ENCODE peak calls at places on chromosomes 5 and 9, in six cellular contexts. K is pancreas, I is sigmoid colon, V is ascending aorta, G is GM23248, T is upper lobe of right lung. P is an unnamed sample. For H3K4me1, the result is how much of the 10 kb centered on the place peaks cover.

GRCh38 chr5:178125253-178125916 is 5.4 kb upstream of the RMND5B start:
- DNase-seq in G (no peak), K (no peak), V (no peak), T (no peak), I (no peak), P (peak)

GRCh38 chr9:130715270-130716077 is 21.9 kb downstream of the EXOSC2 start:
- DNase-seq in K (no peak), T (no peak), V (no peak), G (peak), I (no peak), P (no peak)

GRCh38 chr5:35237580-35238376 is 7.5 kb upstream of the PRLR start:
- DNase-seq in T (no peak), I (no peak), K (no peak), V (no peak), G (no peak), P (no peak)

GRCh38 chr5:137383909-137384308 is 115.2 kb downstream of the SPOCK1 start:
- DNase-seq in V (no peak), I (no peak), K (no peak), G (no peak), T (no peak), P (no peak)

GRCh38 chr9:35114113-35114847 is 1.4 kb downstream of the ATOSB start:
- DNase-seq in V (peak), I (peak), T (peak), G (peak), K (no peak), P (peak)

GRCh38 chr5:132856011-132856410 is 10.3 kb downstream of the GDF9 start:
- DNase-seq in G (no peak), I (no peak), K (no peak), V (no peak), T (no peak), P (no peak)

GRCh38 chr9:24293391-24293790 is 252.3 kb downstream of the IZUMO3 start:
- DNase-seq in I (no peak), T (no peak), K (no peak), G (no peak), V (no peak), P (no peak)

GRCh38 chr5:115191439-115192031 is 21.8 kb upstream of the TRIM36 start:
- DNase-seq in T (no peak), V (no peak), K (no peak), I (no peak), G (no peak), P (no peak)

GRCh38 chr5:149386166-149386565 is 7.1 kb upstream of the IL17B start:
- DNase-seq in T (peak), I (peak), K (no peak), G (no peak), V (no peak), P (no peak)

GRCh38 chr5:132093310-132093709 is 19.7 kb downstream of the CSF2 start:
- DNase-seq in V (no peak), I (no peak), K (no peak), T (no peak), G (no peak), P (no peak)

GRCh38 chr9:14400658-14400995 is 86.7 kb upstream of the NFIB start:
- DNase-seq in G (peak), V (no peak), T (no peak), I (peak), K (no peak), P (no peak)

GRCh38 chr9:115591584-115591984 is 473.6 kb upstream of the TNC start:
- DNase-seq in K (no peak), V (peak), I (peak), T (no peak), G (peak), P (no peak)

GRCh38 chr9:79616013-79616412 is 44.2 kb downstream of the TLE4 start:
- DNase-seq in G (peak), V (no peak), T (no peak), I (no peak), K (no peak), P (no peak)
- H3K4me1 ChIP-seq in G (under half), V (under half), T (under half), I (half or more), K (under half), P (under half)

GRCh38 chr9:105295986-105296385 is 51.5 kb downstream of the SLC44A1 start:
- DNase-seq in K (no peak), I (no peak), V (no peak), G (peak), T (no peak), P (no peak)
- H3K27ac ChIP-seq in K (no peak), I (no peak), V (peak), G (peak), T (no peak), P (peak)

GRCh38 chr9:71920456-71921189 is 9.2 kb downstream of the C9orf85 start:
- DNase-seq in G (no peak), T (no peak), K (no peak), V (no peak), I (no peak), P (no peak)

GRCh38 chr9:71918419-71918818 is 7.0 kb downstream of the C9orf85 start:
- DNase-seq in G (no peak), K (no peak), T (no peak), I (no peak), V (no peak), P (no peak)

GRCh38 chr9:71921190-71921814 is 9.9 kb downstream of the C9orf85 start:
- DNase-seq in I (no peak), T (no peak), K (no peak), V (no peak), G (no peak), P (no peak)

GRCh38 chr9:71911908-71912325 is 478 bp downstream of the C9orf85 start:
- DNase-seq in K (no peak), I (no peak), T (no peak), V (no peak), G (peak), P (peak)

GRCh38 chr9:71916834-71917534 is 5.5 kb downstream of the C9orf85 start:
- DNase-seq in I (no peak), T (no peak), V (no peak), K (no peak), G (no peak), P (no peak)
- H3K4me1 ChIP-seq in I (under half), T (under half), V (under half), K (under half), G (under half), P (under half)

DNA sequence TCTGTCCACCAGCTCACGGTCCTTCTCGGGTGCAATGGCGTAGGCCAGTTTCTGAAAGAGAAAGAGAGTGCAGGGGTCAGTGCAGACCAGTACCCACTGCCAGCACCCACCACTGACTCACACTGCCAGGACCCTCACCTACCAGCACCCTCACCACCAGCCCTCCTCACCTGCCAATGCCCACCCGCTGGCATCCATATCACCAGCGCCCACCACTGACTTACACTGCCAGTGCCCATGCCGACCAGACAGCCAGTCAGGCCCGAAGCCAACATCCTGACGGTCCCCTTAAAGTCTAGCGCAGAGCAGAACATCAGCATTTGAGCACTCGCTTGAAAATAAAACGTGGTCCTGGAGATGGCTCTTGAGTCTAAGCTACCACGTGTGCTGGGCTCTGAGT is 44.3 kb downstream of the SLC6A3 start:
- DNase-seq in T (no peak), K (peak), V (no peak), I (no peak), G (no peak), P (no peak)
- H3K27ac ChIP-seq in T (no peak), K (no peak), V (no peak), I (no peak), G (no peak), P (no peak)

DNA sequence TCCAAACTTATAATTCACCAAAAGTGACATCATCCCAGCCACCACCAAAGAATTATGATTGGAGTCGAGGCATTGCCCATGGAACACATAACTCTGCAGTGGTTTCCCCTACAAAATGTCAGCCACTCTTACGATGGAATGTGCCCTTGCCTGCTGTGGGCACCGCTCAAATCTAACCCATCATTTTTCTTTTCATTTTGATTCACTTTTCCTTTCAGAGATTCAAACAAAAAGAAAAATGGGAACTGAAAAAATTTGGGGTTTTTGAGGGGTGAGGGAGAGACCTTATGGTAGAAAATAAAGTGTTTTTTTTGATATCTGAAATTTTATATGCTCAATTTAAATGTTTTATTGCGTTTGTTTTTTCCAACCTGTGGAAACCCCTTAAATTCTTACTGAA is 28.1 kb downstream of the SMARCA2 start:
- DNase-seq in G (no peak), K (no peak), T (no peak), I (no peak), V (no peak), P (no peak)
- H3K4me1 ChIP-seq in G (under half), K (under half), T (under half), I (under half), V (under half), P (under half)

GRCh38 chr5:143352691-143353090 is 50.8 kb downstream of the NR3C1 start:
- DNase-seq in I (no peak), G (no peak), T (no peak), K (no peak), V (no peak), P (no peak)

GRCh38 chr5:143354025-143354424 is 49.5 kb downstream of the NR3C1 start:
- DNase-seq in T (no peak), I (no peak), V (no peak), G (no peak), K (no peak), P (no peak)

GRCh38 chr5:143355710-143356109 is 47.8 kb downstream of the NR3C1 start:
- DNase-seq in I (peak), V (no peak), G (peak), T (no peak), K (no peak), P (peak)

GRCh38 chr5:143359869-143360268 is 43.6 kb downstream of the NR3C1 start:
- DNase-seq in K (no peak), I (no peak), T (no peak), G (no peak), V (no peak), P (no peak)

DNA sequence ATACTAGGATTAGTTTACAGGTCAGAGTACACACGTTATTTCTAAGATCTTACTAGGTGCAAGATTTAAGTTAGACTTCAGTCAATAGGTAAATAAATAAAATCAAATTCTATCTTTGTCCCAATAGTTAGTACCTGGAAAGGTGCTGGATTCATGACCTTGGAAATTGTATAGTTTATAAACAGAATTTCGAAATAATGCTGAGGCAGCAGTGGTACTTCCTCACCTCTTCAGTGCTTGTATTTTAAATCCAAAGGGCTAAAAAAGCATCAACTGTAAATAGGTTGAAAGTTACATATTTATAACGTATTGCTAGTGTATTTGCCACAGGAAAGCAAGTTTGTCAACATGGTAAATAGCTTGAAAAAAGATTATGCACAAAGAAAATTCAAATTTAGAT is 46.6 kb downstream of the NR3C1 start:
- DNase-seq in I (no peak), V (no peak), T (no peak), G (no peak), K (no peak), P (no peak)
- H3K27ac ChIP-seq in I (no peak), V (no peak), T (no peak), G (no peak), K (no peak), P (no peak)

GRCh38 chr9:135887585-135888050 is 19.7 kb downstream of the CAMSAP1 start:
- DNase-seq in G (no peak), K (no peak), I (no peak), T (no peak), V (no peak), P (no peak)
- H3K4me1 ChIP-seq in G (under half), K (under half), I (half or more), T (under half), V (under half), P (under half)

GRCh38 chr5:54619732-54620582 is 102.4 kb downstream of the SNX18 start:
- DNase-seq in T (no peak), I (no peak), V (no peak), G (peak), K (no peak), P (no peak)
- H3K27ac ChIP-seq in T (no peak), I (no peak), V (peak), G (no peak), K (no peak), P (no peak)

GRCh38 chr5:142833517-142834446 is 63.6 kb downstream of the ARHGAP26 start:
- DNase-seq in I (no peak), K (no peak), V (no peak), G (no peak), T (no peak), P (no peak)

GRCh38 chr5:142835540-142835939 is 65.4 kb downstream of the ARHGAP26 start:
- DNase-seq in I (no peak), V (no peak), T (no peak), G (no peak), K (no peak), P (no peak)

GRCh38 chr5:142836048-142836447 is 65.9 kb downstream of the ARHGAP26 start:
- DNase-seq in V (no peak), G (no peak), T (no peak), K (no peak), I (no peak), P (no peak)

GRCh38 chr5:142832263-142832662 is 62.1 kb downstream of the ARHGAP26 start:
- DNase-seq in V (no peak), K (no peak), I (no peak), G (no peak), T (no peak), P (no peak)

GRCh38 chr5:142834504-142834903 is 64.3 kb downstream of the ARHGAP26 start:
- DNase-seq in T (no peak), I (no peak), K (no peak), G (no peak), V (no peak), P (no peak)
- H3K4me1 ChIP-seq in T (under half), I (under half), K (under half), G (under half), V (under half), P (under half)